ENCODE peak calls at places on chromosomes 11 and 22, in five cellular contexts. I is sciatic nerve; U is activated CD8-positive, alpha-beta memory T cell treated with anti-CD3 and anti-CD28 coated beads for 1 hour; Q is stimulated activated CD8-positive, alpha-beta memory T cell treated with anti-CD3 and anti-CD28 coated beads, Interleukin-7, amount 100 ng/mL, for 1 hour; K is activated B cell treated with CpG ODN at 0.5 μM for 24 hours. Z is an unnamed sample.

GRCh38 chr11:111841370-111842053 is 29.9 kb downstream of the ALG9 start:
- DNase-seq in U (peak; percentile 65), I (peak; percentile 95), K (peak; percentile 69), Q (peak; percentile 69), Z (peak; percentile 92)

GRCh38 chr11:133828861-133829260 is 16.5 kb downstream of the SPATA19 start:
- DNase-seq in K (no peak), U (no peak), Q (no peak), I (no peak), Z (no peak)

GRCh38 chr11:31803813-31804438 is 7.2 kb downstream of the PAX6 start:
- DNase-seq in Q (no peak), K (no peak), U (no peak), I (no peak), Z (no peak)

GRCh38 chr22:30471616-30472318 is at the start of gene SEC14L3:
- DNase-seq in U (no peak), I (no peak), K (no peak), Q (no peak), Z (no peak)

GRCh38 chr11:16909375-16910035 is 104.7 kb downstream of the PLEKHA7 start:
- DNase-seq in K (no peak), Q (no peak), U (no peak), I (no peak), Z (no peak)

GRCh38 chr11:67615455-67616430 is 9.0 kb downstream of the NDUFV1 start:
- DNase-seq in K (no peak), I (peak; percentile 64), U (no peak), Q (no peak), Z (peak; percentile 85)

GRCh38 chr11:12269104-12269441 is 108.3 kb upstream of the PARVA start:
- DNase-seq in K (no peak), I (no peak), Q (no peak), U (no peak), Z (no peak)

GRCh38 chr11:118918128-118918685 is 7.5 kb downstream of the BCL9L start:
- DNase-seq in I (peak; percentile 83), Q (no peak), K (no peak), U (no peak), Z (peak; percentile 80)

GRCh38 chr11:7524831-7525230 is 11.0 kb downstream of the PPFIBP2 start:
- DNase-seq in I (no peak), U (no peak), Q (no peak), K (no peak), Z (no peak)

GRCh38 chr22:50468626-50469025 is 6.2 kb downstream of the SBF1 start:
- DNase-seq in Q (no peak), K (no peak), I (no peak), U (no peak), Z (no peak)

GRCh38 chr22:37309221-37310074 is 27.1 kb downstream of the CYTH4 start:
- DNase-seq in U (no peak), I (no peak), Q (no peak), K (no peak), Z (peak; percentile 88)

GRCh38 chr22:41799486-41800347 is 762 bp upstream of the CCDC134 start:
- DNase-seq in I (peak; percentile 63), K (no peak), Q (no peak), U (no peak), Z (peak; percentile 84)

GRCh38 chr11:116275634-116276033 is 497.2 kb downstream of the BUD13 start:
- DNase-seq in K (no peak), I (no peak), U (no peak), Q (no peak), Z (no peak)

GRCh38 chr11:43556892-43557291 is 123.6 kb upstream of the HSD17B12 start:
- DNase-seq in I (no peak), K (no peak), U (no peak), Q (no peak), Z (no peak)

GRCh38 chr11:40328890-40329617 is 1130.4 kb downstream of the LRRC4C start:
- DNase-seq in U (no peak), Q (no peak), K (no peak), I (no peak), Z (no peak)

GRCh38 chr11:119713361-119714040 is 15.5 kb downstream of the NECTIN1 start:
- DNase-seq in I (no peak), U (no peak), K (no peak), Q (no peak), Z (no peak)

GRCh38 chr11:24457985-24458384 is 38.9 kb upstream of the LUZP2 start:
- DNase-seq in I (no peak), K (no peak), Q (no peak), U (no peak), Z (no peak)

GRCh38 chr22:48647606-48648515 is 1179.8 kb downstream of the BRD1 start:
- DNase-seq in Q (no peak), I (no peak), U (no peak), K (no peak), Z (no peak)

GRCh38 chr11:68430801-68431200 is 29.8 kb upstream of the PPP6R3 start:
- DNase-seq in U (no peak), I (no peak), K (no peak), Q (no peak), Z (no peak)

GRCh38 chr11:45663486-45664375 is 1.7 kb downstream of the CHST1 start:
- DNase-seq in I (no peak), Q (no peak), U (no peak), K (no peak), Z (no peak)

GRCh38 chr22:45358127-45358526 is 48.4 kb downstream of the FAM118A start:
- DNase-seq in U (no peak), I (no peak), Q (no peak), K (no peak), Z (no peak)

Z was measured in spleen.